ENCODE peak calls at places on chromosome 6, in four cellular contexts. B is GM03348, T is naive B cell, P is Calu3. Z is an unnamed sample.

GRCh38 chr6:89023591-89024441 is 56.7 kb upstream of the PNRC1 start:
- DNase-seq in B (peak; percentile 9), T (no peak), P (no peak), Z (peak; percentile 37)

GRCh38 chr6:136962661-136963060 is 40.6 kb downstream of the SLC35D3 start:
- DNase-seq in B (no peak), T (no peak), P (no peak), Z (no peak)

GRCh38 chr6:112038268-112038667 is 15.6 kb upstream of the CCN6 start:
- DNase-seq in B (peak; percentile 14), T (no peak), P (no peak), Z (peak; percentile 23)

GRCh38 chr6:157219201-157220200 is 103.8 kb downstream of the TMEM242 start:
- DNase-seq in B (peak; percentile 36), T (no peak), P (no peak), Z (peak; percentile 46)

GRCh38 chr6:144931172-144932035 is 646.3 kb downstream of the UTRN start:
- DNase-seq in B (peak; percentile 36), T (peak; percentile 5), P (peak; percentile 39), Z (peak; percentile 75)

GRCh38 chr6:11515773-11516172 is 21.8 kb upstream of the TMEM170B start:
- DNase-seq in B (no peak), T (no peak), P (no peak), Z (no peak)

GRCh38 chr6:38034269-38034914 is 214.9 kb downstream of the ZFAND3 start:
- DNase-seq in B (peak; percentile 35), T (peak; percentile 6), P (no peak), Z (peak; percentile 75)

GRCh38 chr6:31842056-31842455 is 14.5 kb downstream of the HSPA1B start:
- DNase-seq in B (no peak), T (no peak), P (no peak), Z (no peak)

GRCh38 chr6:64861039-64861651 is 845.9 kb downstream of the EYS start:
- DNase-seq in B (no peak), T (no peak), P (no peak), Z (no peak)

GRCh38 chr6:169774347-169774746 is 22.9 kb downstream of the ERMARD start:
- DNase-seq in B (no peak), T (no peak), P (no peak), Z (no peak)